ENCODE peak calls at places on chromosomes 16 and 17, in ten cellular contexts. X is heart right ventricle; H is CD8-positive, alpha-beta T cell; O is psoas muscle; Q is right atrium auricular region; R is cardiac muscle cell; K is HCT116; Y is breast epithelium; J is lung; S is ovary. W is an unnamed sample.
A peak's percentile ranks its signal among the peaks of the same experiment; 100 is the strongest.

GRCh38 chr16:85872666-85873561 is 26.0 kb upstream of the IRF8 start:
- DNase-seq in X (no peak), H (no peak), O (no peak), Q (peak; percentile 69), R (no peak), K (no peak), Y (no peak), J (no peak), S (no peak), W (no peak)

GRCh38 chr16:1158456-1159324 is 5.8 kb downstream of the CACNA1H start:
- DNase-seq in X (peak; percentile 84), H (no peak), O (peak; percentile 64), Q (no peak), R (peak; percentile 35), K (no peak), Y (no peak), J (no peak), S (peak; percentile 95), W (no peak)

GRCh38 chr17:37188157-37188556 is 187.6 kb upstream of the C17orf78 start:
- DNase-seq in X (no peak), H (no peak), O (no peak), Q (no peak), R (no peak), K (no peak), Y (no peak), J (no peak), S (no peak), W (peak; percentile 93)

GRCh38 chr16:13909872-13910303 is 10.1 kb upstream of the ERCC4 start:
- DNase-seq in X (peak; percentile 27), H (no peak), O (no peak), Q (peak; percentile 75), R (peak; percentile 98), K (no peak), Y (peak; percentile 30), J (peak; percentile 35), S (peak; percentile 75), W (no peak)

GRCh38 chr17:56284501-56284900 is 131.2 kb downstream of the ANKFN1 start:
- DNase-seq in X (no peak), H (no peak), O (no peak), Q (no peak), R (no peak), K (no peak), Y (no peak), J (no peak), S (no peak), W (no peak)

GRCh38 chr17:6667516-6667915 is 16.0 kb downstream of the C17orf100 start:
- DNase-seq in X (no peak), H (no peak), O (no peak), Q (no peak), R (no peak), K (no peak), Y (no peak), J (no peak), S (no peak), W (no peak)

GRCh38 chr17:52420555-52421078 is 262.1 kb upstream of the CA10 start:
- DNase-seq in X (no peak), H (no peak), O (no peak), Q (no peak), R (no peak), K (no peak), Y (no peak), J (no peak), S (no peak), W (no peak)

GRCh38 chr17:66663041-66663494 is 171.8 kb upstream of the CACNG5 start:
- DNase-seq in X (no peak), H (no peak), O (no peak), Q (no peak), R (no peak), K (no peak), Y (no peak), J (no peak), S (no peak), W (no peak)

GRCh38 chr17:78340183-78340955 is 19.5 kb downstream of the SOCS3 start:
- DNase-seq in X (no peak), H (no peak), O (no peak), Q (no peak), R (no peak), K (no peak), Y (no peak), J (no peak), S (no peak), W (no peak)

GRCh38 chr16:35195864-35196216 is 1736.4 kb downstream of the TP53TG3F start:
- DNase-seq in X (no peak), H (no peak), O (no peak), Q (no peak), R (no peak), K (no peak), Y (no peak), J (no peak), S (no peak), W (no peak)

GRCh38 chr17:74864866-74865395 is 5.2 kb upstream of the GRIN2C start:
- DNase-seq in X (peak; percentile 79), H (peak; percentile 73), O (peak; percentile 75), Q (peak; percentile 87), R (peak; percentile 72), K (peak; percentile 44), Y (peak; percentile 68), J (peak; percentile 75), S (peak; percentile 66), W (no peak)

GRCh38 chr16:19583665-19584300 is 28.3 kb downstream of the VPS35L start:
- DNase-seq in X (no peak), H (peak; percentile 22), O (no peak), Q (no peak), R (peak; percentile 72), K (peak; percentile 35), Y (no peak), J (no peak), S (no peak), W (no peak)

GRCh38 chr16:30972872-30973271 is 12.1 kb upstream of the HSD3B7 start:
- DNase-seq in X (no peak), H (no peak), O (no peak), Q (no peak), R (no peak), K (no peak), Y (no peak), J (no peak), S (no peak), W (no peak)

GRCh38 chr16:67930678-67931211 is 917 bp downstream of the CTRL start:
- DNase-seq in X (no peak), H (no peak), O (no peak), Q (no peak), R (no peak), K (no peak), Y (no peak), J (no peak), S (no peak), W (no peak)

GRCh38 chr16:67932462-67932840 is 789 bp upstream of the CTRL start:
- DNase-seq in X (no peak), H (no peak), O (no peak), Q (no peak), R (no peak), K (no peak), Y (no peak), J (no peak), S (no peak), W (no peak)

GRCh38 chr16:67933805-67934204 is 2.1 kb upstream of the CTRL start:
- DNase-seq in X (no peak), H (no peak), O (no peak), Q (no peak), R (no peak), K (no peak), Y (no peak), J (no peak), S (no peak), W (no peak)

GRCh38 chr16:67930191-67930590 is 1.5 kb downstream of the CTRL start:
- DNase-seq in X (no peak), H (no peak), O (no peak), Q (no peak), R (no peak), K (no peak), Y (no peak), J (no peak), S (peak; percentile 9), W (no peak)

GRCh38 chr16:67931712-67932461 is at the start of gene CTRL:
- DNase-seq in X (no peak), H (no peak), O (no peak), Q (no peak), R (no peak), K (no peak), Y (no peak), J (no peak), S (peak; percentile 62), W (no peak)
- TF ChIP-seq CTCF in X (no peak), H (no peak), O (peak; percentile 6), Q (no peak), R (no peak), K (no peak), Y (no peak), J (no peak), S (no peak), W (no peak)

DNA sequence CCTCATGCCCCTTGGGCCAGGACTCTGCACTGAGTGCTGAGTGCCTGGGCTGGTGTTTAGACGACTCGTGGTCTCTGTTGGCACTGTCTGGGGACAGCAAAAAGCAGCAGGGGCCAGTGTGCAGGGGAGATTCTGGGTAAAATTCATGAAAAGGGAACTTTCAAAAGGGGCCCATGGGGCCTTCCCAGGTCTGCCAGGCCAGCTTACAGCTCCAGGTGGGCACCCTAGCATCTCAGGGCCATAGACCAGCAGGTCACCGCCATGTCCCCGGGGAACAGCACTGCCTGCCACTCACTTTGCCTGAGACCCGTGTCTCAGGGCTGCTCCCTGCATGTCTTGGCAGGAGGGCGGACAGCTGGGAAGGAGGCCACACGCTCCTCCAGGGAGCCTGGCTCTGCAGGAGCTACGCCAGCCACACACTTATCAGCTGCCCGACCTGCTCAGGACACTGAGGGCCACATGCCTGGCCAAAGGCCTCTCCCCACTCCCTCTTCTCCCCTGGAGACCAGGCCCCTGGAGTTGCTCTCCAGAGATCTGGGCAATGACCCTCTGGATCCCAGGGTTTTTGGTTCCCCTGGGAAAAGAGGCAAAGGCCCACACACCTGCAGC is 8.8 kb upstream of the FASN start:
- DNase-seq in X (no peak), H (no peak), O (no peak), Q (no peak), R (no peak), K (no peak), Y (no peak), J (no peak), S (no peak), W (peak; percentile 59)
- H3K4me3 ChIP-seq in X (no peak overlapping the region), H (peak overlapping the region; percentile 59), O (peak overlapping the region; percentile 43), Q (no peak overlapping the region), R (no peak overlapping the region), K (peak overlapping the region; percentile 70), Y (peak overlapping the region; percentile 17), J (no peak overlapping the region), S (no peak overlapping the region), W (peak overlapping the region; percentile 24)

DNA sequence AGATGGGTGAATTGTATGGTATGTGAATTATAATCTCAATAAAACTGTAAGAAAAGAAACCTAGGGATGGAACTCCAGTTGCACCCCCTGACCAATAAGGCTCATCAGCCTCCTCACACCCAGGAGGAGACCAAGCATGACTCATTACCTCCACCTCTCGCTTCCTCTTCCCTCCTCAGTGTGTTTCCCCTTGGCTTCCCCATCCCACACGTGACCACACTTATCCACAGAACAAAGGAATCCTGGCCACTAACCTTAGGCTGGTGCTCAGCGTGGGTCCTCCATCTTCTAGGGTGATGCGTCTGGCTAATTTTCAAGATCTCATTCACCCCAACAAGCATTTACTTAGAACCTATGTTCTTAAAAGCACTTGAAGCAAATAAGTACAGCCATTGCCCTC is 36.2 kb upstream of the MAP3K14 start:
- DNase-seq in X (no peak), H (no peak), O (no peak), Q (no peak), R (no peak), K (no peak), Y (no peak), J (no peak), S (peak; percentile 0), W (no peak)
- TF ChIP-seq CTCF in X (no peak), H (no peak), O (no peak), Q (no peak), R (no peak), K (no peak), Y (no peak), J (no peak), S (no peak), W (no peak)

GRCh38 chr17:2982854-2983636 is 80.4 kb downstream of the OR1D5 start:
- DNase-seq in X (peak; percentile 80), H (no peak), O (peak; percentile 87), Q (peak; percentile 78), R (peak; percentile 95), K (no peak), Y (peak; percentile 17), J (peak; percentile 53), S (peak; percentile 92), W (no peak)
- H3K4me3 ChIP-seq in X (no peak overlapping the region), H (no peak overlapping the region), O (peak overlapping the region; percentile 22), Q (no peak overlapping the region), R (no peak overlapping the region), K (no peak overlapping the region), Y (no peak overlapping the region), J (no peak overlapping the region), S (no peak overlapping the region), W (no peak overlapping the region)